ENCODE peak calls at places on chromosome 18, in five cellular contexts. K is lower lobe of right lung, M is lung, T is heart right ventricle, S is esophagus squamous epithelium. C is an unnamed sample. For H3K9me3, the result is how much of the 10 kb centered on the place peaks cover.

GRCh38 chr18:79715280-79715679 is 35.7 kb downstream of the CTDP1 start:
- DNase-seq in M (no peak), K (peak), S (no peak), T (no peak), C (no peak)

GRCh38 chr18:741931-742512 is 29.6 kb upstream of the ENOSF1 start:
- DNase-seq in K (no peak), S (no peak), M (no peak), T (no peak), C (no peak)

GRCh38 chr18:811192-812122 is 585 bp downstream of the YES1 start:
- DNase-seq in K (peak), S (no peak), T (peak), M (peak), C (no peak)

GRCh38 chr18:2431836-2432235 is 139.5 kb downstream of the METTL4 start:
- DNase-seq in S (no peak), M (no peak), K (no peak), T (no peak), C (no peak)

GRCh38 chr18:10365901-10366300 is 88.5 kb upstream of the APCDD1 start:
- DNase-seq in M (no peak), S (no peak), K (no peak), T (no peak), C (no peak)

GRCh38 chr18:28007841-28008240 is 169.1 kb downstream of the CDH2 start:
- DNase-seq in S (no peak), M (no peak), K (no peak), T (no peak), C (no peak)

GRCh38 chr18:61637905-61638304 is 254.9 kb downstream of the RNF152 start:
- DNase-seq in M (no peak), S (no peak), K (no peak), T (no peak), C (no peak)

GRCh38 chr18:46169464-46169941 is 65.3 kb downstream of the HAUS1 start:
- DNase-seq in S (no peak), M (no peak), K (no peak), T (no peak), C (no peak)

GRCh38 chr18:54127759-54128378 is 96.6 kb downstream of the MBD2 start:
- DNase-seq in M (no peak), T (no peak), S (no peak), K (no peak), C (no peak)

GRCh38 chr18:75823376-75823950 is 396.0 kb upstream of the SMIM21 start:
- DNase-seq in S (no peak), K (no peak), T (no peak), M (no peak), C (no peak)

GRCh38 chr18:73479472-73479871 is 611.7 kb upstream of the NETO1 start:
- DNase-seq in M (no peak), S (no peak), T (no peak), K (no peak), C (no peak)

GRCh38 chr18:12939161-12939560 is 8.7 kb upstream of the SEH1L start:
- DNase-seq in S (no peak), M (no peak), K (no peak), T (no peak), C (no peak)

GRCh38 chr18:8536226-8536625 is 73.0 kb upstream of the RAB12 start:
- DNase-seq in T (no peak), M (no peak), S (no peak), K (no peak), C (no peak)

GRCh38 chr18:45161850-45162249 is 453.4 kb upstream of the SLC14A2 start:
- DNase-seq in S (no peak), T (no peak), K (no peak), M (no peak), C (no peak)

DNA sequence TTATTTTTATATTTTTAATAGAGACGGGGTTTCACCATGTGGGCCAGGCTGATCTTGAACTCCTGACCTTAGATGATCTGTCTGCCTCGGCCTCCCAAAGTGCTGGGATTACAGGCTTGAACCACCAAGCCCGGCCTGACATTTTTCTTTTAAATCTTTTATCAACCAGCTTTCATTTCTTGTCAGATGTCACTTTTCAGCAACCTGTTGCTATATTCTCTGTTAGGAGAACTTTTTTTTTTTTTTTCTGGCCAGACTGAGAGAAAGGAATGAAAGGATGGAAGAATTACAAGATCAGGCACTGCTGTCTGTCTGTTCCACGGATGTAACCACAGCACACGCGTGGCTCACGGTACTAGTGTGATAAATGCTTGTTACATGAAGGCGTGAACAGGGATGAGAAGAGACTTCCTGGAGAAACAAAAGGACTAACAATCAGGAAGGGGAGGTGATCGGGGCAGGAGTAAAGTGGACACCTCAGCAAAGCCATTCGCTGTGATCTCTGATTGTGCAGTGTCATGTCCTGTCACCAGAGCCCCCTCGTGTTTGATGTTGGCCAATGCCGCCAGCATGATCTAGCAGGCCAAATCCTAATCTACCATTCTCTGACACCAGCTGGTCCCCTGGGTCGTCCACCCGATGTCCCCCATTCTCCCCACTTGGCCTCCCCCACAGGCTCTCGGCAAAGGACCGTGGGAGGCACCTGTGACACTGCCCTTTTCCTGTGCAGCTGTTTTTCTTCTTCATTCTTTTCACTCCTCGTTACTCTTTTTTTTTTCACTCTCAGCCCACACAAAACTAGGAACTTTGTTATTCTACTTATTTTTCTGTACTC is 146.6 kb downstream of the TGIF1 start:
- DNase-seq in T (peak), K (peak), S (no peak), M (peak), C (no peak)
- H3K4me3 ChIP-seq in T (peak), K (peak), S (peak), M (no peak), C (peak)

DNA sequence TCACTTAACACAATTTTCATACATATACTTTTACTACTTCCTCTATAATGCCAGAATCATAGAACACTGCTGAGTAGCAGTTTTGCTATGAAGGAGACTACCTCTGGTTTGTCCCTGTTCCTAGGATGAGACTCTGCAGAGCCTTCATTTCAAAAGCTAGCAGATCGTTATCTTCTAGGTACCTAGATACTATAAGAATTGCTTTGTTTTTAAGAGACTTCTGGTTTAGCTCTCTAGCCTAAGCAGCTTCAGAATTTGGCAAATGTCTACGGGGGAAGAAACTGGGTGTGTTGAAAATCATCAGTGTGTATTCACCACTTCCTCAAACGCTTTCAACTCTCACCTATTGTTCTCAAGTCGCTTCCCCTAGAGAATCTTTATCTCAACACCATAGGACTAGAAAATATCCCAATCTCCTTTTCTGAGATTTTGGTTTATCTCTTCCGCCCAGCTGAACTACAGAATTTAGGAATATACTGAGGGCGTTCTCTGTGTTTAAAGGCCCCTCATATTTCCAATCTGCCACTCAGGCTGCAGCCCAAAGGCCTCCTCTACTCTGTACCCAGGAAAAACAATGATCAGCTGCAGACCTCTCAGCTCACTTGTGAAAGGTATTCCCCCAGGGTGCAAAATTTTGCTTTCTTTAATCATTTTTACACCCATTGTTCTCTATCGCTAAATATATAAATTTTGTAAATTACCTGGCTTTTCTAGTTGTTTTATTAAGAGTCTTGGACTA is 28.7 kb downstream of the SMAD2 start:
- DNase-seq in K (no peak), S (no peak), T (no peak), M (no peak), C (no peak)
- H3K9me3 ChIP-seq in K (under half), S (under half), T (under half), M (under half), C (under half)

DNA sequence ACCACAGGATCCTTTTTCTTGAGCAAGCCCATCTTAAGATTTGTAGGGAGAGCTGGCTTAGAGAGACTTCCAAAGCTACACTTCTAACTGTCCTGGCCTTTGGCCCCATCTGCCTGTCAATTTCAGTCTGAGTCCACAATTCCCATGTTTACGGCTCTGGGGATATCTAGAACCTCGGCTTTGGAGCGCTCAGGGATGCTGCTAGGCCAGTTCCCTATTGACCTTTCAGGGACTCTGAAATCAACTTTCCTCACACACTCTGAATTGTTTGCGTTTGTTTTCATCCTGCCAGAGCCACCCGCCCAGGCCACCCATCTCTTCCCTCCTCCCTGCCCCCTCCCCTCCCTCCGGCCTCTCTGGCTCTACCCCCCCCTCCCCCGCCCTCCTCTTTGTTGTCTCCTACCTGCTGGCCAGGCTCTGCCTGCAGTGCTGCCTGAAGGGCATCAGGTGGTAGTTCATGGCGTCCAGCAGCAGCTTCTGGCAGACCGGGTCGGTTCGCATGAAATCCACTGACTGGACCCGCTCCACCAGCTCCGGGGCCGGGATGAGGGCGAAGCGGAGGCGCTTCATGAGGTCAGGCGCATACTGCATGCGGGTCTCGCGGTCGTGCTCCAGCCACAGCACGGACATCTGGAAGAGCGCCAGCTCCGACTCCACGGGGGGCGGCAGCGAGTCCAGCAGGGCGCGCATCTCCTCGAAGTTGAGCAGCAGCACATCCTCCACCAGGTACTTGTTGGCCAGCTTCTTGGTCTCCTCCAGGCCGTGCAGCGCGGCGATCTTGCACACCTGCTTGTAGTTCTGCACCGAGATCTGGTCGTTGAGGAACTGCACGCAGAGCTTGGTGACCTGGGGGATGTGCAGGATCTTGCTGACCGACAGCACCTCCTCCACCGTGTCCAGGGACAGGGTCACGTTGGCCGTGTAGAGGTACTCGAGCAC is 3.3 kb downstream of the KLHL14 start:
- DNase-seq in K (no peak), T (no peak), M (no peak), S (no peak), C (peak)
- H3K4me3 ChIP-seq in K (peak), T (no peak), M (peak), S (peak), C (peak)

GRCh38 chr18:76955529-76956170 is 133.3 kb downstream of the ZNF236 start:
- DNase-seq in T (no peak), M (peak), S (no peak), K (peak), C (no peak)

GRCh38 chr18:76952747-76953146 is 130.4 kb downstream of the ZNF236 start:
- DNase-seq in K (no peak), S (no peak), T (no peak), M (no peak), C (no peak)

GRCh38 chr18:76953186-76953982 is 131.0 kb downstream of the ZNF236 start:
- DNase-seq in T (peak), K (peak), S (no peak), M (peak), C (no peak)

GRCh38 chr18:76948345-76948744 is 126.0 kb downstream of the ZNF236 start:
- DNase-seq in M (no peak), K (no peak), S (no peak), T (no peak), C (no peak)

DNA sequence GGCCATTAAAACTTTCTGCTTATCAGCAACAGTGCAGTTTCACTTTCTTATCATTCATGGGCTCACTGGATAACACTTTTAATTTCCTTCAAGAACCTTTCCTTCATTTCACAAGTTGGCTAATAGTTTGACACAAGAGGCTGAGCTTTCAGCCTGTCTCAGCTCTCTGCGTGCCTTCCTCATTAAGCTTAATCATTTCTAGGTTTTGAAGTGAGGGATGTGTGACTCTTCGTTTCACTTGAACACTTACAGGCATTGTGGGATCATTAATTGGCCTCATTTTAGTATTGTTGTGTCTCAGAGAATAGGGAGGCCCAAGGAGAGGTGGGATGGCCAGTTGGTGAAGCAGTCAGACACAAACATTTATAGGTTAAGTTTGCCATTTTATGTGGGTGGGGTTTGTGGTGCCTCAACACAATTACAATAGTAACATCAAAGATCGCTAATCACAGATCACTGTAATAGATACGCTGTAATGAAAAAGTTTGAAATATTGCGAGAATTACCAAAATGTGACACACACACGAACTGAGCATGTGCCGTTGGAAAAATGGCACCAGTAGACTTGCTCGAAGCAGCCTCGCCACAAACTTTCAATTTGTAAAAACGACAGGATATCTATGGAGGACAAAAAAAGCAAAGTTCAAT is 129.4 kb downstream of the ZNF236 start:
- DNase-seq in M (no peak), T (no peak), S (no peak), K (no peak), C (no peak)
- H3K9me3 ChIP-seq in M (under half), T (under half), S (under half), K (under half), C (under half)

GRCh38 chr18:26568513-26568912 is 20.2 kb upstream of the KCTD1 start:
- DNase-seq in S (no peak), M (no peak), K (no peak), T (no peak), C (no peak)

GRCh38 chr18:26563024-26563423 is 14.7 kb upstream of the KCTD1 start:
- DNase-seq in K (no peak), M (no peak), S (no peak), T (no peak), C (no peak)

GRCh38 chr18:26562568-26562967 is 14.2 kb upstream of the KCTD1 start:
- DNase-seq in T (no peak), K (no peak), M (no peak), S (no peak), C (no peak)

GRCh38 chr18:26566874-26567273 is 18.5 kb upstream of the KCTD1 start:
- DNase-seq in S (no peak), M (no peak), T (no peak), K (no peak), C (no peak)

GRCh38 chr18:26565514-26565913 is 17.2 kb upstream of the KCTD1 start:
- DNase-seq in S (no peak), T (no peak), M (no peak), K (no peak), C (no peak)
- H3K4me3 ChIP-seq in S (no peak), T (no peak), M (no peak), K (no peak), C (no peak)

C was measured in ascending aorta.